ENCODE peak calls at places on chromosome X, in eight cellular contexts. J is pulmonary artery endothelial cell; P is Caco-2; V is fibroblast of lung; F is stimulated activated CD8-positive, alpha-beta memory T cell treated with anti-CD3 and anti-CD28 coated beads, Interleukin-4, amount 100 ng/mL, for 24 hours; B is GM12864; A is NB4; S is NCI-H510A treated with DMSO at 0.1 percent for 48 hours. X is an unnamed sample.

GRCh38 chrX:78769933-78770332 is 22.4 kb downstream of the LPAR4 start:
- DNase-seq in J (no peak), P (no peak), V (no peak), F (no peak), B (no peak), A (no peak), S (no peak), X (no peak)

GRCh38 chrX:151448509-151448908 is 51.5 kb downstream of the VMA21 start:
- DNase-seq in J (no peak), P (no peak), V (no peak), F (no peak), B (no peak), A (no peak), S (no peak), X (no peak)

GRCh38 chrX:21989415-21989814 is 42.7 kb upstream of the PHEX start:
- DNase-seq in J (no peak), P (no peak), V (no peak), F (no peak), B (no peak), A (no peak), S (no peak), X (no peak)

GRCh38 chrX:31228415-31228832 is 156.6 kb upstream of the FTHL17 start:
- DNase-seq in J (no peak), P (no peak), V (peak), F (no peak), B (no peak), A (no peak), S (no peak), X (no peak)

GRCh38 chrX:67334323-67334722 is 209.5 kb upstream of the AR start:
- DNase-seq in J (no peak), P (no peak), V (no peak), F (no peak), B (no peak), A (no peak), S (no peak), X (no peak)

GRCh38 chrX:39491548-39492297 is 606.0 kb downstream of the BCOR start:
- DNase-seq in J (no peak), P (no peak), V (no peak), F (peak), B (peak), A (peak), S (no peak), X (no peak)

GRCh38 chrX:65985922-65986588 is 53.8 kb downstream of the VSIG4 start:
- DNase-seq in J (peak), P (no peak), V (peak), F (peak), B (peak), A (peak), S (peak), X (peak)

GRCh38 chrX:44580466-44580865 is 37.8 kb upstream of the FUNDC1 start:
- DNase-seq in J (no peak), P (no peak), V (peak), F (no peak), B (no peak), A (no peak), S (no peak), X (no peak)

GRCh38 chrX:109632906-109633504 is 8.0 kb upstream of the KCNE5 start:
- DNase-seq in J (no peak), P (no peak), V (peak), F (no peak), B (no peak), A (peak), S (no peak), X (peak)

X was measured in dermis microvascular lymphatic vessel endothelial cell.